ENCODE peak calls at places on chromosomes 13 and 19, in eight cellular contexts. T is testis, Z is progenitor cell of endocrine pancreas, K is Calu3, S is AG04449, V is Panc1, N is neural crest cell, I is ascending aorta. Y is an unnamed sample.

GRCh38 chr19:56167064-56167578 is 8.7 kb upstream of the GALP start:
- DNase-seq in Z (no peak), I (no peak), N (no peak), T (no peak), S (no peak), K (no peak), V (no peak), Y (no peak)

GRCh38 chr19:16938211-16938610 is 49.4 kb downstream of the F2RL3 start:
- DNase-seq in Z (no peak), S (no peak), I (no peak), V (no peak), K (no peak), T (no peak), N (no peak), Y (no peak)

GRCh38 chr19:639251-640155 is at the start of gene FGF22:
- DNase-seq in N (peak; percentile 90), K (peak; percentile 90), S (no peak), V (no peak), T (peak; percentile 96), Z (peak; percentile 89), I (peak; percentile 72), Y (peak; percentile 98)

GRCh38 chr19:33306853-33307792 is 4.8 kb upstream of the CEBPA start:
- DNase-seq in V (no peak), S (no peak), I (no peak), T (no peak), Z (no peak), N (no peak), K (no peak), Y (no peak)

GRCh38 chr19:4288091-4288777 is 9.2 kb downstream of the SHD start:
- DNase-seq in N (no peak), T (no peak), I (no peak), V (no peak), Z (no peak), K (no peak), S (no peak), Y (no peak)

GRCh38 chr13:49450105-49450819 is 6.2 kb downstream of the SETDB2 start:
- DNase-seq in N (no peak), V (no peak), K (no peak), I (no peak), S (no peak), Z (no peak), T (no peak), Y (no peak)

GRCh38 chr13:31209172-31209818 is 9.5 kb downstream of the B3GLCT start:
- DNase-seq in S (no peak), V (no peak), N (no peak), Z (no peak), T (peak; percentile 78), K (no peak), I (no peak), Y (peak; percentile 69)

GRCh38 chr13:63044617-63045016 is 1629.0 kb upstream of the PCDH20 start:
- DNase-seq in T (no peak), N (no peak), Z (no peak), S (no peak), K (no peak), V (no peak), I (no peak), Y (no peak)

GRCh38 chr19:14002571-14003278 is 3.4 kb downstream of the RFX1 start:
- DNase-seq in N (no peak), V (no peak), K (no peak), T (no peak), S (no peak), Z (no peak), I (no peak), Y (no peak)

GRCh38 chr19:37654525-37654832 is 786 bp downstream of the ZFP30 start:
- DNase-seq in S (no peak), V (peak; percentile 15), N (no peak), Z (peak; percentile 21), T (no peak), I (no peak), K (no peak), Y (no peak)

GRCh38 chr19:3656073-3656746 is 29.6 kb upstream of the CACTIN start:
- DNase-seq in S (no peak), T (no peak), V (no peak), N (no peak), K (no peak), I (no peak), Z (no peak), Y (peak; percentile 88)

GRCh38 chr13:50456111-50456510 is 387.4 kb downstream of the DLEU7 start:
- DNase-seq in N (no peak), V (no peak), Z (no peak), I (no peak), S (no peak), K (no peak), T (no peak), Y (no peak)

GRCh38 chr13:49357694-49358093 is 86.2 kb downstream of the CAB39L start:
- DNase-seq in N (no peak), T (no peak), Z (no peak), K (no peak), V (no peak), S (peak; percentile 40), I (no peak), Y (no peak)

GRCh38 chr19:31418692-31419430 is 69.6 kb upstream of the TSHZ3 start:
- DNase-seq in V (no peak), I (no peak), N (no peak), K (no peak), T (no peak), Z (no peak), S (no peak), Y (no peak)

GRCh38 chr19:39080431-39080830 is 3.7 kb upstream of the ACP7 start:
- DNase-seq in I (no peak), V (no peak), T (no peak), N (no peak), S (no peak), K (no peak), Z (no peak), Y (no peak)

GRCh38 chr19:2061936-2062729 is 11.1 kb upstream of the MKNK2 start:
- DNase-seq in N (no peak), I (no peak), V (no peak), Z (no peak), S (no peak), K (no peak), T (no peak), Y (no peak)

GRCh38 chr13:28494861-28495585 is at the start of gene FLT1:
- DNase-seq in I (no peak), V (no peak), T (peak; percentile 47), N (peak; percentile 27), K (peak; percentile 6), Z (peak; percentile 27), S (no peak), Y (peak; percentile 74)

GRCh38 chr19:34673590-34673989 is 3.4 kb downstream of the SCGB2B2 start:
- DNase-seq in S (no peak), I (no peak), V (no peak), T (no peak), N (no peak), K (no peak), Z (no peak), Y (no peak)

GRCh38 chr13:52968074-52968700 is 60.4 kb upstream of the OLFM4 start:
- DNase-seq in V (peak; percentile 51), N (peak; percentile 76), K (peak; percentile 83), Z (peak; percentile 80), I (no peak), T (peak; percentile 89), S (peak; percentile 4), Y (peak; percentile 80)

GRCh38 chr13:59099182-59099950 is 1064.4 kb downstream of the DIAPH3 start:
- DNase-seq in I (no peak), K (no peak), S (no peak), Z (no peak), N (peak; percentile 16), V (no peak), T (no peak), Y (no peak)

GRCh38 chr13:95643814-95644598 is 500 bp downstream of the DZIP1 start:
- DNase-seq in S (no peak), V (no peak), T (peak; percentile 27), N (peak; percentile 47), Z (peak; percentile 37), K (peak; percentile 7), I (no peak), Y (peak; percentile 73)

GRCh38 chr19:7197760-7198696 is 96.2 kb downstream of the INSR start:
- DNase-seq in K (peak; percentile 90), T (peak; percentile 92), I (peak; percentile 77), V (peak; percentile 51), N (peak; percentile 76), Z (peak; percentile 88), S (peak; percentile 75), Y (peak; percentile 94)
- TF ChIP-seq CTCF in K (no peak), T (peak; percentile 15), I (peak; percentile 40), V (no peak), N (peak; percentile 47), Z (peak; percentile 52), S (no peak), Y (peak; percentile 36)

GRCh38 chr13:65881561-65882155 is 1348.5 kb downstream of the PCDH9 start:
- DNase-seq in K (no peak), V (no peak), Z (no peak), S (no peak), N (no peak), I (no peak), T (no peak), Y (no peak)

GRCh38 chr13:65882810-65883209 is 1347.3 kb downstream of the PCDH9 start:
- DNase-seq in I (no peak), N (no peak), S (no peak), K (no peak), V (no peak), T (no peak), Z (no peak), Y (no peak)
- TF ChIP-seq CTCF in I (no peak), N (peak; percentile 47), S (no peak), K (no peak), V (no peak), T (no peak), Z (peak; percentile 36), Y (peak; percentile 54)

GRCh38 chr13:89694471-89694870 is 1653.0 kb upstream of the MIR17HG start:
- DNase-seq in S (no peak), Z (no peak), I (no peak), K (no peak), N (no peak), V (no peak), T (no peak), Y (no peak)

DNA sequence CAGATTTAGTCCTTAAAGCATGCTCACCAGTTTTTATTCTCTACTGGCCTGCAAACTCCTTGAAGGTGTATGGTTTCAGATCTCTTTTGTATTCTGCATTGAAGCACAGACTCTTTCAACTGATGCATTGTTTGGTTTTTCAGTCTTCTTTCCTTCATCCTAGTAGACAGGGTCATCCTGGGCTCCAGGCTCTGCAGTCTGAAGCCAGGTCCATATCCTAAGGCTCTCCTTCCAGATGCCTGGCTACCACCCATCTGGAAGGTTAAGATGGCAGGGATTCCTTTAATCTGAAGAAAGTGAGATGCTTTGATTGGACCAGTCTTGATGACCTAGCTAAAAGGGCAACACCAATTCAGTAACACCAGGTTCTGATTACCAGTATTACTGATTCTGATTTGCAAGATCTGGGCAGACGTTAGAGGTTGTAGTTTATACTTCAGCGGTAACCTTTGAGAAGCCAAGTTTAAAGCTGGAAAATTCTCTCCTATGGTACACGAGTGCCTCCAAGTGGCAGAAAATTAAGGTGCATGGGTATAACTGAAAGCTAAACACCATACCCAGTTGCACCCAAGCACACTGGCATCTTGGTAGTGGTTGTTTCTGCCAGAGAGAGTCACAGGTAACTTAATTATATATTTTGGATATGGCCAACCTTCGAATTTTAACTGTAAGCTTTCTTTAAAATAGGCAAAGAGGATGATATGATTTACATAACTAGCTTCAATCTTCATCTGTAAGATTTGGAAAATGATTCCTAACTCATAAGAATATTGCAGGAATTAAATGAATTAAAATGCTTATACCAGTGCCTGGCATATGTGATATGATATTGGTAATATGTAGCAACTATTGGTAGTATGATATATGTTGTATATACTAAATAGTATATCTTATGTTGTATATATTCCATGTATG is 1651.9 kb upstream of the MIR17HG start:
- DNase-seq in T (peak; percentile 61), S (no peak), V (peak; percentile 22), Z (peak; percentile 42), N (peak; percentile 67), I (no peak), K (peak; percentile 30), Y (peak; percentile 62)
- TF ChIP-seq CTCF in T (peak; percentile 36), S (no peak), V (peak; percentile 73), Z (peak; percentile 94), N (peak; percentile 91), I (no peak), K (no peak), Y (peak; percentile 80)

GRCh38 chr13:92175330-92175729 is 776.9 kb downstream of the GPC5 start:
- DNase-seq in N (peak; percentile 6), S (no peak), K (no peak), T (peak; percentile 37), Z (no peak), V (no peak), I (no peak), Y (peak; percentile 27)
- TF ChIP-seq CTCF in N (peak; percentile 63), S (no peak), K (no peak), T (no peak), Z (peak; percentile 68), V (peak; percentile 48), I (no peak), Y (no peak)